ENCODE peak calls at places on chromosome 11, in ten cellular contexts. G is T-cell; Y is omental fat pad; Q is A172; K is MV-4-11; N is HCT116; H is skeletal muscle cell; F is activated CD8-positive, alpha-beta memory T cell treated with anti-CD3 and anti-CD28 coated beads for 1 hour; J is HT1080; B is pancreas. C is an unnamed sample.

GRCh38 chr11:2203440-2204259 is 32.0 kb upstream of the TH start:
- DNase-seq in G (no peak), Y (no peak), Q (no peak), K (no peak), N (no peak), H (no peak), F (no peak), J (no peak), B (no peak), C (no peak)

GRCh38 chr11:79092791-79093313 is 348.0 kb downstream of the TENM4 start:
- DNase-seq in G (no peak), Y (no peak), Q (peak), K (peak), N (peak), H (peak), F (no peak), J (peak), B (no peak), C (peak)

GRCh38 chr11:44226472-44226871 is 83.5 kb downstream of the ALX4 start:
- DNase-seq in G (no peak), Y (no peak), Q (no peak), K (no peak), N (no peak), H (no peak), F (no peak), J (no peak), B (no peak), C (no peak)

GRCh38 chr11:12604557-12605105 is 69.6 kb upstream of the TEAD1 start:
- DNase-seq in G (no peak), Y (no peak), Q (no peak), K (no peak), N (no peak), H (no peak), F (no peak), J (no peak), B (no peak), C (no peak)

GRCh38 chr11:12625438-12626071 is 48.7 kb upstream of the TEAD1 start:
- DNase-seq in G (no peak), Y (no peak), Q (peak), K (peak), N (no peak), H (peak), F (no peak), J (peak), B (no peak), C (peak)

GRCh38 chr11:17021550-17021949 is 7.3 kb upstream of the PLEKHA7 start:
- DNase-seq in G (no peak), Y (no peak), Q (no peak), K (no peak), N (no peak), H (no peak), F (no peak), J (no peak), B (no peak), C (no peak)

GRCh38 chr11:114180301-114181055 is 115.7 kb upstream of the NNMT start:
- DNase-seq in G (no peak), Y (no peak), Q (no peak), K (peak), N (no peak), H (no peak), F (no peak), J (peak), B (peak), C (peak)

GRCh38 chr11:66843776-66844495 is 695 bp downstream of the RCE1 start:
- DNase-seq in G (no peak), Y (no peak), Q (no peak), K (no peak), N (no peak), H (no peak), F (no peak), J (no peak), B (no peak), C (no peak)

GRCh38 chr11:61281581-61282250 is 13.4 kb downstream of the VWCE start:
- DNase-seq in G (peak), Y (no peak), Q (no peak), K (no peak), N (peak), H (no peak), F (no peak), J (no peak), B (no peak), C (no peak)

GRCh38 chr11:77874206-77874605 is 53.3 kb downstream of the AAMDC start:
- DNase-seq in G (no peak), Y (no peak), Q (no peak), K (no peak), N (no peak), H (no peak), F (no peak), J (no peak), B (no peak), C (no peak)

GRCh38 chr11:68993546-68993945 is 12.8 kb upstream of the MRGPRD start:
- DNase-seq in G (no peak), Y (no peak), Q (no peak), K (no peak), N (no peak), H (no peak), F (no peak), J (no peak), B (no peak), C (no peak)

GRCh38 chr11:34512810-34513673 is 552 bp downstream of the ELF5 start:
- DNase-seq in G (peak), Y (no peak), Q (peak), K (peak), N (peak), H (peak), F (no peak), J (peak), B (peak), C (peak)

GRCh38 chr11:61969838-61970452 is 2.5 kb upstream of the FTH1 start:
- DNase-seq in G (no peak), Y (no peak), Q (peak), K (peak), N (no peak), H (peak), F (no peak), J (peak), B (no peak), C (peak)

GRCh38 chr11:130278151-130278550 is 36.6 kb downstream of the ZBTB44 start:
- DNase-seq in G (no peak), Y (no peak), Q (no peak), K (no peak), N (no peak), H (no peak), F (no peak), J (no peak), B (no peak), C (no peak)

GRCh38 chr11:4683020-4683419 is 14.6 kb downstream of the OR51E2 start:
- DNase-seq in G (no peak), Y (no peak), Q (peak), K (no peak), N (no peak), H (no peak), F (no peak), J (peak), B (no peak), C (no peak)

GRCh38 chr11:1401656-1402221 is 12.0 kb downstream of the BRSK2 start:
- DNase-seq in G (no peak), Y (no peak), Q (no peak), K (peak), N (no peak), H (peak), F (no peak), J (peak), B (peak), C (peak)

GRCh38 chr11:76666408-76666807 is 4.1 kb downstream of the LRRC32 start:
- DNase-seq in G (no peak), Y (no peak), Q (no peak), K (no peak), N (no peak), H (no peak), F (no peak), J (no peak), B (no peak), C (no peak)

GRCh38 chr11:33779849-33780528 is 5.7 kb upstream of the FBXO3 start:
- DNase-seq in G (no peak), Y (no peak), Q (peak), K (no peak), N (no peak), H (peak), F (no peak), J (peak), B (no peak), C (no peak)

GRCh38 chr11:70505331-70505731 is 107.0 kb downstream of the CTTN start:
- DNase-seq in G (no peak), Y (no peak), Q (no peak), K (no peak), N (no peak), H (no peak), F (no peak), J (no peak), B (no peak), C (no peak)

GRCh38 chr11:124538019-124538418 is 5.4 kb downstream of the OR8B12 start:
- DNase-seq in G (no peak), Y (no peak), Q (no peak), K (peak), N (no peak), H (peak), F (no peak), J (peak), B (no peak), C (no peak)

GRCh38 chr11:77148963-77149715 is 21.1 kb downstream of the MYO7A start:
- DNase-seq in G (no peak), Y (no peak), Q (no peak), K (no peak), N (no peak), H (no peak), F (no peak), J (no peak), B (no peak), C (no peak)

GRCh38 chr11:8252388-8252787 is 11.3 kb downstream of the LMO1 start:
- DNase-seq in G (no peak), Y (peak), Q (no peak), K (no peak), N (no peak), H (no peak), F (no peak), J (peak), B (no peak), C (peak)

GRCh38 chr11:100932474-100933100 is 197.0 kb downstream of the PGR start:
- DNase-seq in G (no peak), Y (no peak), Q (peak), K (peak), N (peak), H (no peak), F (no peak), J (peak), B (no peak), C (peak)

GRCh38 chr11:112348480-112349029 is 87.9 kb upstream of the PLET1 start:
- DNase-seq in G (no peak), Y (no peak), Q (no peak), K (no peak), N (no peak), H (no peak), F (no peak), J (no peak), B (no peak), C (no peak)

GRCh38 chr11:10373929-10374328 is 69.1 kb downstream of the ADM start:
- DNase-seq in G (no peak), Y (no peak), Q (no peak), K (no peak), N (no peak), H (no peak), F (no peak), J (no peak), B (no peak), C (no peak)

GRCh38 chr11:123579482-123579812 is 75.0 kb downstream of the SCN3B start:
- DNase-seq in G (no peak), Y (no peak), Q (no peak), K (no peak), N (no peak), H (no peak), F (no peak), J (no peak), B (no peak), C (no peak)

GRCh38 chr11:269146-269890 is 8.9 kb upstream of the NLRP6 start:
- DNase-seq in G (peak), Y (no peak), Q (no peak), K (peak), N (no peak), H (no peak), F (no peak), J (no peak), B (no peak), C (no peak)

GRCh38 chr11:47906066-47906465 is 57.9 kb upstream of the NUP160 start:
- DNase-seq in G (no peak), Y (no peak), Q (no peak), K (no peak), N (no peak), H (no peak), F (no peak), J (no peak), B (no peak), C (no peak)

GRCh38 chr11:118042791-118043190 is 34.1 kb upstream of the TMPRSS4 start:
- DNase-seq in G (no peak), Y (no peak), Q (no peak), K (peak), N (no peak), H (no peak), F (no peak), J (no peak), B (no peak), C (no peak)

GRCh38 chr11:69086152-69086551 is 37.4 kb downstream of the TPCN2 start:
- DNase-seq in G (no peak), Y (no peak), Q (no peak), K (no peak), N (no peak), H (no peak), F (no peak), J (no peak), B (no peak), C (no peak)

GRCh38 chr11:76285397-76285796 is 79.1 kb upstream of the WNT11 start:
- DNase-seq in G (no peak), Y (no peak), Q (no peak), K (no peak), N (no peak), H (no peak), F (no peak), J (no peak), B (no peak), C (no peak)

C was measured in PC-3.